ENCODE peak calls at places on chromosomes 2 and 18, in eight cellular contexts. H is upper lobe of right lung, U is GM23338, O is H9, B is left ventricle myocardium inferior, X is heart left ventricle, P is kidney, S is H1. J is an unnamed sample.

GRCh38 chr2:217325251-217325650 is 465.4 kb upstream of the TNP1 start:
- DNase-seq in X (no peak), P (no peak), H (no peak), U (no peak), B (no peak), O (no peak), S (no peak), J (no peak)

GRCh38 chr2:208222351-208222750 is 32.5 kb downstream of the IDH1 start:
- DNase-seq in P (no peak), H (no peak), S (no peak), O (no peak), B (no peak), X (no peak), U (no peak), J (peak)

GRCh38 chr18:3447035-3447894 is 2.7 kb upstream of the TGIF1 start:
- DNase-seq in O (peak), U (peak), S (no peak), B (peak), H (peak), P (peak), X (peak), J (peak)

GRCh38 chr2:227373389-227373788 is 5.7 kb downstream of the TM4SF20 start:
- DNase-seq in P (no peak), H (no peak), X (no peak), O (no peak), S (no peak), U (no peak), B (no peak), J (no peak)

GRCh38 chr2:44103643-44104038 is 65.0 kb upstream of the PPM1B start:
- DNase-seq in O (no peak), B (no peak), U (no peak), X (no peak), S (no peak), P (no peak), H (no peak), J (no peak)

GRCh38 chr2:119517433-119517832 is 6.8 kb downstream of the SCTR start:
- DNase-seq in B (peak), S (no peak), O (peak), H (peak), U (peak), P (peak), X (peak), J (peak)

GRCh38 chr2:241140445-241140840 is 8.8 kb downstream of the PASK start:
- DNase-seq in O (no peak), H (no peak), P (peak), U (no peak), B (no peak), X (no peak), S (no peak), J (no peak)

GRCh38 chr2:71843391-71843850 is 304.2 kb downstream of the CYP26B1 start:
- DNase-seq in O (no peak), X (no peak), U (no peak), H (no peak), B (peak), P (no peak), S (no peak), J (peak)

GRCh38 chr2:17518212-17519154 is at the start of gene RAD51AP2:
- DNase-seq in P (peak), X (peak), U (peak), H (peak), O (peak), B (peak), S (no peak), J (peak)

GRCh38 chr2:20214566-20215182 is 10.3 kb downstream of the SDC1 start:
- DNase-seq in U (no peak), X (no peak), B (no peak), O (no peak), H (no peak), P (no peak), S (no peak), J (no peak)

GRCh38 chr2:168156661-168157060 is 90.7 kb downstream of the STK39 start:
- DNase-seq in B (peak), O (no peak), H (no peak), S (no peak), P (no peak), X (peak), U (no peak), J (peak)

GRCh38 chr18:12441475-12442035 is 33.8 kb downstream of the PRELID3A start:
- DNase-seq in P (no peak), S (no peak), U (no peak), B (no peak), O (no peak), X (no peak), H (no peak), J (no peak)

GRCh38 chr2:33021542-33022259 is 74.9 kb downstream of the LTBP1 start:
- DNase-seq in X (no peak), H (no peak), U (peak), B (no peak), S (no peak), O (no peak), P (no peak), J (no peak)

GRCh38 chr2:218402911-218403411 is 3.3 kb downstream of the CTDSP1 start:
- DNase-seq in S (no peak), O (no peak), X (no peak), B (no peak), H (peak), P (peak), U (no peak), J (no peak)

GRCh38 chr2:175855794-175856453 is 146.1 kb downstream of the LNPK start:
- DNase-seq in U (no peak), X (peak), O (no peak), P (no peak), B (peak), S (no peak), H (no peak), J (peak)

GRCh38 chr2:104965900-104966299 is 72.0 kb upstream of the MRPS9 start:
- DNase-seq in S (no peak), X (no peak), U (peak), H (no peak), B (no peak), O (peak), P (no peak), J (no peak)

GRCh38 chr2:135227386-135227785 is 175.3 kb downstream of the RAB3GAP1 start:
- DNase-seq in H (no peak), O (no peak), U (no peak), P (no peak), S (no peak), X (no peak), B (no peak), J (no peak)

GRCh38 chr2:113208995-113209868 is 35.5 kb downstream of the PSD4 start:
- DNase-seq in U (no peak), H (no peak), B (no peak), P (peak), X (no peak), O (no peak), S (no peak), J (no peak)

GRCh38 chr2:118090387-118091139 is 2.3 kb downstream of the INSIG2 start:
- DNase-seq in P (no peak), S (no peak), B (no peak), H (no peak), X (no peak), U (no peak), O (no peak), J (no peak)

GRCh38 chr2:274503-274902 is 9.8 kb downstream of the ACP1 start:
- DNase-seq in B (no peak), U (peak), O (no peak), P (no peak), S (no peak), H (no peak), X (no peak), J (no peak)

GRCh38 chr2:231476920-231477319 is 12.6 kb upstream of the NCL start:
- DNase-seq in U (no peak), O (no peak), S (no peak), B (no peak), X (no peak), P (no peak), H (no peak), J (no peak)

GRCh38 chr2:8412586-8412985 is 269.3 kb upstream of the ID2 start:
- DNase-seq in H (no peak), B (peak), S (no peak), U (peak), X (no peak), P (no peak), O (no peak), J (no peak)

GRCh38 chr2:126368778-126369177 is 287.2 kb upstream of the GYPC start:
- DNase-seq in P (no peak), B (no peak), H (no peak), O (no peak), S (no peak), X (peak), U (no peak), J (no peak)

DNA sequence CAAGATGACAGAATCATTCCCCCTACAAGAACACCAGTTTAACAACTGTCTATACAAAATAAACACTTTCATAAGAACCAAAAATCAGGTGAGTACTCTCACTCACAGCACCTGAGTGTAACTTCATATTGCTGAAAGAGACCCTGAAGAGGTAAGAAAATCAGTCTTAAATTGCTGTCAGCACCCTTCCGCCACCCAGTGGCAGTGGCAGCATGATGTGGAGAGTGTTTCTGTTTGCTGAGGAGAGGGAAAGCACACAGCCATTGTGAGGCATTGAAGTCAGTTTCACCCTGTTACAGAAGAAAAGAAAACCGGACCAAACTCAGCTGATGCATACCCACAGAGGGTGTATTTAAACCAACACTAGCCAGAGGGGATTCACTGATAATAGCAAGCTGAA is 1240.8 kb upstream of the CRIM1 start:
- DNase-seq in H (no peak), X (no peak), S (no peak), O (peak), P (no peak), B (no peak), U (peak), J (peak)
- TF ChIP-seq CTCF in H (no peak), X (no peak), S (peak), O (peak), P (peak), B (peak), U (peak), J (no peak)

GRCh38 chr2:204274487-204274886 is 270.8 kb upstream of the PARD3B start:
- DNase-seq in S (no peak), O (no peak), P (no peak), H (no peak), X (no peak), B (no peak), U (no peak), J (no peak)
- H3K27ac ChIP-seq in S (no peak), O (no peak), P (no peak), H (no peak), X (no peak), B (no peak), U (no peak), J (no peak)

GRCh38 chr2:233061007-233061590 is 957 bp downstream of the INPP5D start:
- DNase-seq in H (peak), S (no peak), B (no peak), O (no peak), U (no peak), X (no peak), P (no peak), J (no peak)

GRCh38 chr2:233061591-233062446 is 1.7 kb downstream of the INPP5D start:
- DNase-seq in S (no peak), X (peak), U (peak), H (peak), O (peak), B (peak), P (peak), J (no peak)

GRCh38 chr2:233059547-233059796 is 670 bp upstream of the INPP5D start:
- DNase-seq in H (no peak), S (no peak), O (no peak), P (no peak), U (peak), X (no peak), B (no peak), J (no peak)

GRCh38 chr2:233059797-233060499 is at the start of gene INPP5D:
- DNase-seq in S (no peak), B (peak), P (peak), O (no peak), U (no peak), X (peak), H (peak), J (no peak)

GRCh38 chr2:233060500-233061006 is 411 bp downstream of the INPP5D start:
- DNase-seq in X (no peak), H (peak), U (no peak), P (no peak), B (no peak), O (no peak), S (no peak), J (no peak)
- TF ChIP-seq CTCF in X (no peak), H (no peak), U (no peak), P (no peak), B (no peak), O (no peak), S (no peak), J (no peak)

GRCh38 chr18:23504720-23505119 is 1.4 kb downstream of the RMC1 start:
- DNase-seq in P (no peak), S (no peak), O (no peak), X (no peak), B (no peak), H (no peak), U (no peak), J (no peak)
- H3K27ac ChIP-seq in P (peak), S (no peak), O (no peak), X (no peak), B (no peak), H (peak), U (no peak), J (peak)

GRCh38 chr2:35973132-35973736 is 382.3 kb upstream of the CRIM1 start:
- DNase-seq in U (peak), B (no peak), S (no peak), P (no peak), H (no peak), X (no peak), O (no peak), J (peak)
- TF ChIP-seq CTCF in U (peak), B (peak), S (no peak), P (peak), H (peak), X (peak), O (peak), J (peak)

GRCh38 chr2:237509151-237509550 is 22.1 kb downstream of the MLPH start:
- DNase-seq in U (no peak), S (no peak), B (no peak), H (no peak), P (no peak), X (no peak), O (no peak), J (no peak)
- H3K27ac ChIP-seq in U (no peak), S (no peak), B (peak), H (peak), P (no peak), X (no peak), O (no peak), J (no peak)

GRCh38 chr2:101406867-101407266 is 19.6 kb upstream of the CREG2 start:
- DNase-seq in B (no peak), H (no peak), P (no peak), O (no peak), S (no peak), X (no peak), U (no peak), J (no peak)
- TF ChIP-seq CTCF in B (no peak), H (no peak), P (no peak), O (no peak), S (no peak), X (no peak), U (no peak), J (no peak)

DNA sequence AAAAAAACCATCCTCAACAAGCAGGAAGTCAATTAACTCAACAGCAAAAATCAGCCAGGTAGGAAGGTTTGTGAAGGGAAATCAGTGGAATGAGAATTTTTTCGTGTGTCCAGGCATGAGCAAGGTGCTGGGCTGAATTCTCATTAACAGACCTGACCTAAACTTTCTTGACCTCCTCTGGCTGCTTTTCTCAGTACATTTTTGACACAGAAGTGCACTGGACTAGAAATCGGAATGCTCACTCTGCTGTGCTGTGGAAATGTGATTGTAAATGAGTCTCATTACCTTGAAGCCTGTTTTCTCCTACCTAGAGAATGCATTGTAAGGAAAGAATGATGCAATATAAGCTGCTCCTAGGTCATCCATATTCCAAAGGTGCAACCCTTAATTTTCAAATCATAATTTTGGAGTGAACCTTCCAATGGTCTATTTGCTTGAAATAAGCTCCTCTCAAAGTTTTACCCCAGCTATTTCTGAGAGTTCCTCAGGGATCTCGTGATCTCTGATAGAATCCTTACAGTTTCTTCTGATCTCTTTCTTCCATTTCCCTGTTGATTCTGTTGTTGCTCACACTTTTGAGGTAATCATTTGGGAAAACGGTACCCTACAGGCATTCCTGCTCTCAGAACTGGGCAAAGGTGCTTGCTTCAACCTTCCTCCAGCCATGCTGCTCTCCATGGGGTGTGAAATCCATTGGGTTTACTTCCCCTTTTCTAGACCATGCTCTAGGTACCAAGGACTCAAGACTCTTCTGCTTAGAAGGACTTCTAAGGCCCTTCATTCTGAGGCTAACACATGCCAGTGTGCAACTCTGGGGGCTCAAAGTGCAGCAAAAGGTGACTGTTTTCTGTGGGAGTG is 104.9 kb upstream of the ITPRID2 start:
- DNase-seq in B (no peak), H (no peak), P (no peak), X (no peak), U (no peak), O (no peak), S (no peak), J (no peak)
- H3K27ac ChIP-seq in B (no peak), H (no peak), P (peak), X (no peak), U (no peak), O (no peak), S (no peak), J (no peak)

DNA sequence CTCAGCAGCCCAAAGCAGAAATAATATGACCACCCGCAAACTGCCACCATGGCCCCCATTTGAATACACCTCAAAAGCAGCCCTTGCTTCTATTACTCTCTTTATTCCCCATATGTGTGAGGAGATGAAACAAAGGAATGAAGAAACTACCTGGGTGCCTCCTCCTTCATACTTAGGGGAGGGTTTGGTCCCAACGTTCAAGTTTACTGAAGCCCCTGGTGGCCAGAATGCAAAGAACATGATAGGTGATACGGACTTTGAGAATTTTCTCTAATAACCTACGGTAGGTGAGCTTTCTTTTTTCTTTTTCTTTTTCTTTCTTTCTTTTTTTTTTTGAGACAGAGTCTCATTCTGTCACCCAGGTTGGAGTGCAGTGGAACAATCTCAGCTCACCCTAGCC is 110.3 kb upstream of the FBXO11 start:
- DNase-seq in P (no peak), H (no peak), S (no peak), O (peak), B (no peak), X (no peak), U (peak), J (peak)
- TF ChIP-seq CTCF in P (no peak), H (no peak), S (no peak), O (peak), B (no peak), X (no peak), U (peak), J (no peak)